ENCODE peak calls at places on chromosomes 6 and 20, in six cellular contexts. One of them, this sample, is unnamed.

GRCh38 chr6:41947581-41948220 is 6.1 kb upstream of the CCND3 start:
- DNase-seq in RWPE2: no peak
- DNase-seq in neural crest cell: no peak
- DNase-seq in effector CD4-positive, alpha-beta T cell: no peak
- DNase-seq in CD8-positive, alpha-beta memory T cell: no peak
- DNase-seq in astrocyte of the cerebellum: no peak
- DNase-seq in this sample: no peak

GRCh38 chr6:16466778-16467177 is 228.4 kb downstream of the GMPR start:
- DNase-seq in RWPE2: no peak
- DNase-seq in effector CD4-positive, alpha-beta T cell: no peak
- DNase-seq in astrocyte of the cerebellum: no peak
- DNase-seq in CD8-positive, alpha-beta memory T cell: no peak
- DNase-seq in neural crest cell: no peak
- DNase-seq in this sample: no peak

GRCh38 chr20:25224941-25225340 is 22.9 kb upstream of the PYGB start:
- DNase-seq in astrocyte of the cerebellum: no peak
- DNase-seq in neural crest cell: no peak
- DNase-seq in RWPE2: no peak
- DNase-seq in CD8-positive, alpha-beta memory T cell: no peak
- DNase-seq in effector CD4-positive, alpha-beta T cell: no peak
- DNase-seq in this sample: no peak

GRCh38 chr6:52077180-52077884 is 10.1 kb downstream of the PKHD1 start:
- DNase-seq in neural crest cell: no peak
- DNase-seq in effector CD4-positive, alpha-beta T cell: no peak
- DNase-seq in RWPE2: no peak
- DNase-seq in CD8-positive, alpha-beta memory T cell: no peak
- DNase-seq in astrocyte of the cerebellum: no peak
- DNase-seq in this sample: no peak

GRCh38 chr20:61719691-61720347 is 345.9 kb downstream of the TAF4 start:
- DNase-seq in astrocyte of the cerebellum: no peak
- DNase-seq in effector CD4-positive, alpha-beta T cell: peak
- DNase-seq in neural crest cell: no peak
- DNase-seq in CD8-positive, alpha-beta memory T cell: peak
- DNase-seq in RWPE2: no peak
- DNase-seq in this sample: no peak

GRCh38 chr6:77447254-77447653 is 16.0 kb downstream of the HTR1B start:
- DNase-seq in RWPE2: no peak
- DNase-seq in neural crest cell: no peak
- DNase-seq in astrocyte of the cerebellum: no peak
- DNase-seq in effector CD4-positive, alpha-beta T cell: no peak
- DNase-seq in CD8-positive, alpha-beta memory T cell: no peak
- DNase-seq in this sample: no peak

GRCh38 chr6:18058429-18058828 is 64.0 kb downstream of the NHLRC1 start:
- DNase-seq in effector CD4-positive, alpha-beta T cell: no peak
- DNase-seq in CD8-positive, alpha-beta memory T cell: no peak
- DNase-seq in RWPE2: no peak
- DNase-seq in astrocyte of the cerebellum: no peak
- DNase-seq in neural crest cell: no peak
- DNase-seq in this sample: no peak

GRCh38 chr6:32785781-32786533 is 22.6 kb upstream of the HLA-DQB2 start:
- DNase-seq in RWPE2: no peak
- DNase-seq in effector CD4-positive, alpha-beta T cell: peak
- DNase-seq in neural crest cell: peak
- DNase-seq in CD8-positive, alpha-beta memory T cell: peak
- DNase-seq in astrocyte of the cerebellum: peak
- DNase-seq in this sample: no peak

GRCh38 chr6:75409286-75409685 is 84.3 kb downstream of the FILIP1 start:
- DNase-seq in astrocyte of the cerebellum: no peak
- DNase-seq in RWPE2: no peak
- DNase-seq in CD8-positive, alpha-beta memory T cell: no peak
- DNase-seq in effector CD4-positive, alpha-beta T cell: no peak
- DNase-seq in neural crest cell: no peak
- DNase-seq in this sample: no peak

GRCh38 chr6:67210450-67210849 is 1424.6 kb upstream of the ADGRB3 start:
- DNase-seq in effector CD4-positive, alpha-beta T cell: no peak
- DNase-seq in CD8-positive, alpha-beta memory T cell: no peak
- DNase-seq in neural crest cell: no peak
- DNase-seq in astrocyte of the cerebellum: peak
- DNase-seq in RWPE2: no peak
- DNase-seq in this sample: no peak

GRCh38 chr6:168636147-168636982 is 195.4 kb downstream of the SMOC2 start:
- DNase-seq in RWPE2: no peak
- DNase-seq in effector CD4-positive, alpha-beta T cell: no peak
- DNase-seq in astrocyte of the cerebellum: no peak
- DNase-seq in neural crest cell: no peak
- DNase-seq in CD8-positive, alpha-beta memory T cell: no peak
- DNase-seq in this sample: no peak

GRCh38 chr20:32017711-32018251 is 7.5 kb downstream of the CCM2L start:
- DNase-seq in astrocyte of the cerebellum: no peak
- DNase-seq in CD8-positive, alpha-beta memory T cell: peak
- DNase-seq in RWPE2: no peak
- DNase-seq in effector CD4-positive, alpha-beta T cell: peak
- DNase-seq in neural crest cell: no peak
- DNase-seq in this sample: no peak

GRCh38 chr20:62418709-62419487 is 8.4 kb downstream of the RBBP8NL start:
- DNase-seq in effector CD4-positive, alpha-beta T cell: no peak
- DNase-seq in CD8-positive, alpha-beta memory T cell: no peak
- DNase-seq in astrocyte of the cerebellum: no peak
- DNase-seq in RWPE2: peak
- DNase-seq in neural crest cell: no peak
- DNase-seq in this sample: no peak

GRCh38 chr20:4780245-4780644 is 58.5 kb downstream of the PRND start:
- DNase-seq in effector CD4-positive, alpha-beta T cell: no peak
- DNase-seq in astrocyte of the cerebellum: no peak
- DNase-seq in CD8-positive, alpha-beta memory T cell: peak
- DNase-seq in neural crest cell: no peak
- DNase-seq in RWPE2: no peak
- DNase-seq in this sample: no peak